ENCODE peak calls at places on chromosome X, in seven cellular contexts. N is activated CD8-positive, alpha-beta memory T cell treated with anti-CD3 and anti-CD28 coated beads, Interleukin-2, amount 10 ng/mL, durations not matched to agents 7 days and 5 days; M is psoas muscle; B is WTC11; W is thoracic aorta; C is right cardiac atrium; R is activated naive CD4-positive, alpha-beta T cell treated with anti-CD3 and anti-CD28 coated beads, Interleukin-2, amount 50 U/mL, for 72 hours. Y is an unnamed sample.

GRCh38 chrX:41293269-41293668 is 40.7 kb upstream of the DDX3X start:
- ATAC-seq in C (no peak), R (peak), W (no peak), N (peak), B (peak), M (peak), Y (peak)

GRCh38 chrX:38903093-38903492 is 101.8 kb downstream of the MID1IP1 start:
- ATAC-seq in N (no peak), B (no peak), C (no peak), R (no peak), W (no peak), M (no peak), Y (no peak)

GRCh38 chrX:153449306-153450113 is 3.7 kb upstream of the TREX2 start:
- ATAC-seq in C (no peak), W (no peak), M (no peak), B (no peak), N (no peak), R (no peak), Y (no peak)

GRCh38 chrX:133068461-133068860 is 28.4 kb downstream of the USP26 start:
- ATAC-seq in B (no peak), N (no peak), W (no peak), R (no peak), C (no peak), M (no peak), Y (no peak)

GRCh38 chrX:72169008-72169728 is 12.4 kb upstream of the PIN4 start:
- ATAC-seq in N (peak), B (no peak), C (no peak), W (no peak), M (no peak), R (peak), Y (peak)

GRCh38 chrX:154751669-154752271 is 893 bp upstream of the GAB3 start:
- ATAC-seq in R (no peak), C (peak), N (no peak), B (no peak), M (peak), W (no peak), Y (no peak)

GRCh38 chrX:133639726-133640125 is 224.4 kb upstream of the GPC4 start:
- ATAC-seq in R (no peak), B (peak), M (peak), W (no peak), N (no peak), C (no peak), Y (no peak)

GRCh38 chrX:46715997-46716396 is 42.9 kb downstream of the SLC9A7 start:
- ATAC-seq in R (no peak), W (no peak), C (no peak), B (no peak), M (no peak), N (peak), Y (no peak)

GRCh38 chrX:15437724-15438123 is 53.5 kb upstream of the VEGFD start:
- ATAC-seq in M (no peak), C (no peak), R (no peak), B (no peak), W (no peak), N (no peak), Y (no peak)

GRCh38 chrX:110472265-110472664 is 113.6 kb downstream of the RTL9 start:
- ATAC-seq in C (no peak), R (no peak), N (no peak), W (no peak), B (no peak), M (no peak), Y (no peak)

GRCh38 chrX:100745806-100746537 is 14.1 kb upstream of the SYTL4 start:
- ATAC-seq in R (no peak), W (no peak), B (no peak), N (no peak), C (peak), M (no peak), Y (no peak)

GRCh38 chrX:19785647-19786046 is 101.8 kb downstream of the SH3KBP1 start:
- ATAC-seq in R (peak), M (no peak), W (no peak), N (peak), B (no peak), C (no peak), Y (no peak)

GRCh38 chrX:96563663-96564062 is 121.0 kb upstream of the DIAPH2 start:
- ATAC-seq in W (no peak), N (no peak), B (no peak), M (peak), R (no peak), C (peak), Y (no peak)

GRCh38 chrX:107135076-107135964 is 16.7 kb upstream of the RBM41 start:
- ATAC-seq in N (peak), B (no peak), C (no peak), M (no peak), R (peak), W (no peak), Y (no peak)

GRCh38 chrX:119218198-119218597 is 17.9 kb upstream of the PGRMC1 start:
- ATAC-seq in W (no peak), C (no peak), R (no peak), N (no peak), B (no peak), M (no peak), Y (peak)

GRCh38 chrX:107448625-107449468 is 605 bp upstream of the FRMPD3 start:
- ATAC-seq in M (no peak), C (no peak), B (peak), N (peak), W (no peak), R (peak), Y (peak)

GRCh38 chrX:102720237-102721168 is at the start of gene GPRASP3:
- ATAC-seq in C (peak), N (peak), B (peak), M (peak), R (peak), W (no peak), Y (peak)

GRCh38 chrX:10176121-10177003 is 19.6 kb downstream of the CLCN4 start:
- ATAC-seq in C (no peak), R (peak), W (no peak), M (peak), B (no peak), N (no peak), Y (no peak)

GRCh38 chrX:104211187-104211586 is 43.5 kb downstream of the ESX1 start:
- ATAC-seq in M (no peak), B (no peak), N (no peak), W (no peak), R (no peak), C (no peak), Y (no peak)

GRCh38 chrX:133749370-133749769 is 236.0 kb downstream of the GPC3 start:
- ATAC-seq in W (no peak), R (no peak), M (no peak), N (no peak), C (no peak), B (no peak), Y (no peak)

GRCh38 chrX:86194758-86195157 is 46.5 kb downstream of the DACH2 start:
- ATAC-seq in M (no peak), N (no peak), R (no peak), W (no peak), C (no peak), B (no peak), Y (no peak)